ENCODE peak calls at places on chromosomes 16 and 17, in seven cellular contexts. One of them, this sample, is unnamed.

GRCh38 chr17:6627019-6627418 is 13.5 kb downstream of the KIAA0753 start:
- DNase-seq in Right ventricle myocardium superior: no peak
- DNase-seq in GM13976: no peak
- DNase-seq in NCI-H1092: no peak
- DNase-seq in effector memory CD4-positive, alpha-beta T cell: no peak
- DNase-seq in ELR: peak; percentile 64
- DNase-seq in body of pancreas: no peak
- DNase-seq in this sample: no peak

GRCh38 chr16:52526830-52527229 is 20.1 kb downstream of the TOX3 start:
- DNase-seq in Right ventricle myocardium superior: no peak
- DNase-seq in effector memory CD4-positive, alpha-beta T cell: no peak
- DNase-seq in NCI-H1092: no peak
- DNase-seq in GM13976: no peak
- DNase-seq in body of pancreas: no peak
- DNase-seq in ELR: no peak
- DNase-seq in this sample: no peak

GRCh38 chr16:17342031-17342430 is 128.7 kb downstream of the XYLT1 start:
- DNase-seq in Right ventricle myocardium superior: no peak
- DNase-seq in NCI-H1092: no peak
- DNase-seq in effector memory CD4-positive, alpha-beta T cell: no peak
- DNase-seq in body of pancreas: no peak
- DNase-seq in ELR: no peak
- DNase-seq in GM13976: no peak
- DNase-seq in this sample: no peak

GRCh38 chr16:67563708-67564468 is 1.6 kb downstream of the CTCF start:
- DNase-seq in Right ventricle myocardium superior: no peak
- DNase-seq in effector memory CD4-positive, alpha-beta T cell: no peak
- DNase-seq in ELR: peak; percentile 68
- DNase-seq in GM13976: no peak
- DNase-seq in body of pancreas: peak; percentile 61
- DNase-seq in NCI-H1092: no peak
- DNase-seq in this sample: peak; percentile 85

GRCh38 chr17:57440522-57441269 is 184.4 kb downstream of the MSI2 start:
- DNase-seq in body of pancreas: peak; percentile 53
- DNase-seq in effector memory CD4-positive, alpha-beta T cell: peak; percentile 41
- DNase-seq in ELR: peak; percentile 60
- DNase-seq in GM13976: peak; percentile 81
- DNase-seq in NCI-H1092: peak; percentile 54
- DNase-seq in Right ventricle myocardium superior: peak; percentile 69
- DNase-seq in this sample: peak; percentile 93

GRCh38 chr17:66304304-66305174 is 2.1 kb downstream of the PRKCA start:
- DNase-seq in GM13976: no peak
- DNase-seq in NCI-H1092: peak; percentile 27
- DNase-seq in ELR: peak; percentile 71
- DNase-seq in effector memory CD4-positive, alpha-beta T cell: no peak
- DNase-seq in body of pancreas: peak; percentile 18
- DNase-seq in Right ventricle myocardium superior: no peak
- DNase-seq in this sample: no peak

GRCh38 chr17:17343896-17344506 is 40.8 kb downstream of the NT5M start:
- DNase-seq in NCI-H1092: no peak
- DNase-seq in body of pancreas: no peak
- DNase-seq in Right ventricle myocardium superior: peak; percentile 10
- DNase-seq in effector memory CD4-positive, alpha-beta T cell: no peak
- DNase-seq in GM13976: no peak
- DNase-seq in ELR: no peak
- DNase-seq in this sample: no peak

GRCh38 chr16:11401161-11402050 is 56.1 kb downstream of the RMI2 start:
- DNase-seq in ELR: no peak
- DNase-seq in NCI-H1092: no peak
- DNase-seq in effector memory CD4-positive, alpha-beta T cell: no peak
- DNase-seq in GM13976: no peak
- DNase-seq in Right ventricle myocardium superior: peak; percentile 73
- DNase-seq in body of pancreas: peak; percentile 97
- DNase-seq in this sample: no peak

GRCh38 chr16:2482181-2483107 is 7.5 kb downstream of the TBC1D24 start:
- DNase-seq in effector memory CD4-positive, alpha-beta T cell: no peak
- DNase-seq in NCI-H1092: peak; percentile 75
- DNase-seq in body of pancreas: peak; percentile 68
- DNase-seq in GM13976: no peak
- DNase-seq in Right ventricle myocardium superior: peak; percentile 66
- DNase-seq in ELR: peak; percentile 65
- DNase-seq in this sample: no peak

GRCh38 chr17:5499790-5500189 is 13.4 kb downstream of the MIS12 start:
- DNase-seq in effector memory CD4-positive, alpha-beta T cell: no peak
- DNase-seq in GM13976: no peak
- DNase-seq in body of pancreas: no peak
- DNase-seq in ELR: peak; percentile 30
- DNase-seq in NCI-H1092: no peak
- DNase-seq in Right ventricle myocardium superior: no peak
- DNase-seq in this sample: no peak

GRCh38 chr16:70725024-70725911 is 39.4 kb upstream of the MTSS2 start:
- DNase-seq in effector memory CD4-positive, alpha-beta T cell: no peak
- DNase-seq in GM13976: no peak
- DNase-seq in NCI-H1092: peak; percentile 44
- DNase-seq in Right ventricle myocardium superior: peak; percentile 67
- DNase-seq in body of pancreas: peak; percentile 48
- DNase-seq in ELR: no peak
- DNase-seq in this sample: no peak

GRCh38 chr17:19332371-19333131 is 30.0 kb downstream of the B9D1 start:
- DNase-seq in effector memory CD4-positive, alpha-beta T cell: no peak
- DNase-seq in body of pancreas: no peak
- DNase-seq in ELR: peak; percentile 24
- DNase-seq in GM13976: peak; percentile 49
- DNase-seq in NCI-H1092: no peak
- DNase-seq in Right ventricle myocardium superior: no peak
- DNase-seq in this sample: no peak

GRCh38 chr17:44905006-44906000 is 6.1 kb upstream of the EFTUD2 start:
- DNase-seq in Right ventricle myocardium superior: no peak
- DNase-seq in body of pancreas: no peak
- DNase-seq in GM13976: no peak
- DNase-seq in ELR: no peak
- DNase-seq in effector memory CD4-positive, alpha-beta T cell: no peak
- DNase-seq in NCI-H1092: no peak
- DNase-seq in this sample: no peak

GRCh38 chr16:64589836-64590235 is 532.0 kb downstream of the CDH11 start:
- DNase-seq in ELR: peak; percentile 4
- DNase-seq in GM13976: no peak
- DNase-seq in NCI-H1092: no peak
- DNase-seq in effector memory CD4-positive, alpha-beta T cell: no peak
- DNase-seq in Right ventricle myocardium superior: no peak
- DNase-seq in body of pancreas: no peak
- DNase-seq in this sample: peak; percentile 79

GRCh38 chr16:17544304-17544703 is 73.5 kb upstream of the XYLT1 start:
- DNase-seq in Right ventricle myocardium superior: no peak
- DNase-seq in effector memory CD4-positive, alpha-beta T cell: no peak
- DNase-seq in ELR: no peak
- DNase-seq in NCI-H1092: no peak
- DNase-seq in GM13976: no peak
- DNase-seq in body of pancreas: no peak
- DNase-seq in this sample: no peak

GRCh38 chr17:80566054-80566400 is 21.4 kb downstream of the RPTOR start:
- DNase-seq in effector memory CD4-positive, alpha-beta T cell: no peak
- DNase-seq in body of pancreas: no peak
- DNase-seq in NCI-H1092: no peak
- DNase-seq in Right ventricle myocardium superior: no peak
- DNase-seq in ELR: no peak
- DNase-seq in GM13976: no peak
- DNase-seq in this sample: peak; percentile 90

GRCh38 chr17:73719588-73720071 is 75.4 kb upstream of the SDK2 start:
- DNase-seq in Right ventricle myocardium superior: peak; percentile 66
- DNase-seq in effector memory CD4-positive, alpha-beta T cell: no peak
- DNase-seq in NCI-H1092: peak; percentile 64
- DNase-seq in ELR: no peak
- DNase-seq in GM13976: no peak
- DNase-seq in body of pancreas: peak; percentile 16
- DNase-seq in this sample: no peak

GRCh38 chr16:51034481-51035109 is 116.5 kb downstream of the SALL1 start:
- DNase-seq in NCI-H1092: peak; percentile 28
- DNase-seq in Right ventricle myocardium superior: no peak
- DNase-seq in GM13976: no peak
- DNase-seq in effector memory CD4-positive, alpha-beta T cell: no peak
- DNase-seq in body of pancreas: no peak
- DNase-seq in ELR: no peak
- DNase-seq in this sample: no peak

This sample was measured in amniotic epithelial cell.